ENCODE peak calls at places on chromosome 14, in seven cellular contexts. R is GM23338, J is HepG2, H is trophoblast cell, Y is PC-3, S is keratinocyte, A is mammary epithelial cell. N is an unnamed sample.

GRCh38 chr14:101820283-101820798 is 58.8 kb downstream of the PPP2R5C start:
- DNase-seq in R (no peak), J (no peak), H (no peak), Y (no peak), A (no peak), S (no peak), N (no peak)

GRCh38 chr14:23604675-23605170 is 26.1 kb upstream of the JPH4 start:
- DNase-seq in Y (no peak), J (no peak), S (no peak), R (no peak), A (no peak), H (peak), N (no peak)

GRCh38 chr14:21278632-21279031 is 1.3 kb upstream of the RPGRIP1 start:
- DNase-seq in J (no peak), H (no peak), R (no peak), S (no peak), A (no peak), Y (no peak), N (no peak)

GRCh38 chr14:104968153-104968527 is 10.0 kb downstream of the AHNAK2 start:
- DNase-seq in J (no peak), H (no peak), A (peak), Y (peak), S (no peak), R (peak), N (peak)

GRCh38 chr14:105945891-105946290 is 419.5 kb downstream of the TMEM121 start:
- DNase-seq in S (no peak), A (no peak), J (no peak), H (no peak), Y (peak), R (no peak), N (peak)

GRCh38 chr14:51539571-51540037 is 112.1 kb upstream of the FRMD6 start:
- DNase-seq in Y (peak), R (peak), A (peak), H (peak), J (no peak), S (peak), N (peak)

GRCh38 chr14:74913986-74914573 is 9.0 kb downstream of the RPS6KL1 start:
- DNase-seq in H (peak), S (no peak), J (peak), R (peak), Y (peak), A (peak), N (peak)

GRCh38 chr14:65077318-65077717 is 25.0 kb downstream of the MAX start:
- DNase-seq in Y (no peak), S (no peak), H (no peak), J (no peak), A (no peak), R (peak), N (no peak)

GRCh38 chr14:105358943-105359342 is 39.4 kb upstream of the TEX22 start:
- DNase-seq in Y (no peak), S (no peak), A (no peak), R (no peak), H (no peak), J (no peak), N (no peak)

GRCh38 chr14:102316048-102316745 is 3.3 kb upstream of the ZNF839 start:
- DNase-seq in J (peak), A (peak), H (no peak), Y (peak), R (no peak), S (no peak), N (no peak)

GRCh38 chr14:70018713-70019201 is 139.5 kb downstream of the SMOC1 start:
- DNase-seq in A (no peak), J (no peak), H (no peak), S (no peak), Y (no peak), R (no peak), N (peak)

GRCh38 chr14:69043598-69044267 is 64.6 kb upstream of the ACTN1 start:
- DNase-seq in H (no peak), A (no peak), S (no peak), J (no peak), R (no peak), Y (no peak), N (peak)

GRCh38 chr14:103520657-103521437 is 1.8 kb downstream of the CKB start:
- DNase-seq in H (peak), Y (peak), R (peak), A (peak), S (no peak), J (no peak), N (peak)

GRCh38 chr14:89365071-89365801 is 51.8 kb downstream of the FOXN3 start:
- DNase-seq in Y (no peak), S (no peak), J (no peak), H (peak), A (no peak), R (no peak), N (no peak)

GRCh38 chr14:92888896-92889295 is 34.1 kb upstream of the CHGA start:
- DNase-seq in Y (no peak), R (no peak), S (no peak), H (no peak), A (no peak), J (no peak), N (no peak)

GRCh38 chr14:79016828-79017505 is 846.8 kb downstream of the NRXN3 start:
- DNase-seq in H (no peak), R (no peak), S (peak), J (peak), Y (peak), A (peak), N (peak)

GRCh38 chr14:21192875-21193535 is 37.1 kb upstream of the OR5AU1 start:
- DNase-seq in A (no peak), S (no peak), J (no peak), H (peak), Y (no peak), R (no peak), N (no peak)

GRCh38 chr14:36019126-36019525 is 157.4 kb downstream of the PTCSC3 start:
- DNase-seq in S (no peak), J (no peak), R (no peak), Y (no peak), H (no peak), A (no peak), N (no peak)

GRCh38 chr14:42002139-42002538 is 395.5 kb downstream of the LRFN5 start:
- DNase-seq in R (no peak), H (no peak), Y (peak), A (no peak), J (no peak), S (no peak), N (no peak)

GRCh38 chr14:59224341-59224740 is 35.9 kb downstream of the DAAM1 start:
- DNase-seq in A (no peak), S (no peak), R (no peak), J (no peak), H (no peak), Y (no peak), N (no peak)

GRCh38 chr14:57641776-57642175 is 148.1 kb upstream of the CCDC198 start:
- DNase-seq in R (no peak), H (no peak), A (no peak), S (no peak), Y (no peak), J (no peak), N (no peak)

GRCh38 chr14:49702725-49703124 is 9.8 kb downstream of the KLHDC1 start:
- DNase-seq in S (no peak), R (no peak), A (no peak), Y (no peak), H (no peak), J (no peak), N (no peak)

GRCh38 chr14:76919811-76920571 is 93.8 kb downstream of the LRRC74A start:
- DNase-seq in A (peak), Y (peak), S (no peak), H (peak), J (peak), R (peak), N (peak)

GRCh38 chr14:44613061-44613712 is 106.1 kb upstream of the FSCB start:
- DNase-seq in A (no peak), H (no peak), J (no peak), S (no peak), Y (peak), R (no peak), N (no peak)

GRCh38 chr14:105931808-105932483 is 405.6 kb downstream of the TMEM121 start:
- DNase-seq in J (no peak), R (no peak), A (no peak), Y (peak), S (no peak), H (peak), N (peak)

GRCh38 chr14:101559250-101559623 is 2.1 kb upstream of the DIO3 start:
- DNase-seq in Y (no peak), J (no peak), H (no peak), S (no peak), A (no peak), R (no peak), N (peak)

GRCh38 chr14:75277000-75277795 is 1.4 kb upstream of the FOS start:
- DNase-seq in A (peak), R (peak), S (no peak), Y (peak), J (peak), H (peak), N (peak)

GRCh38 chr14:92552066-92552465 is 38.5 kb downstream of the RIN3 start:
- DNase-seq in S (no peak), H (no peak), A (no peak), Y (no peak), J (no peak), R (no peak), N (no peak)

GRCh38 chr14:104870368-104871144 is 5.5 kb downstream of the CEP170B start:
- DNase-seq in J (peak), H (no peak), A (no peak), Y (peak), S (no peak), R (peak), N (peak)

GRCh38 chr14:32366256-32366655 is 37.2 kb downstream of the AKAP6 start:
- DNase-seq in H (no peak), S (no peak), A (no peak), Y (peak), R (peak), J (no peak), N (peak)

GRCh38 chr14:53161758-53162512 is 8.8 kb upstream of the DDHD1 start:
- DNase-seq in A (no peak), H (no peak), J (no peak), S (no peak), R (no peak), Y (no peak), N (no peak)

GRCh38 chr14:53168786-53169185 is 15.7 kb upstream of the DDHD1 start:
- DNase-seq in Y (no peak), A (no peak), J (no peak), R (no peak), S (no peak), H (peak), N (no peak)

DNA sequence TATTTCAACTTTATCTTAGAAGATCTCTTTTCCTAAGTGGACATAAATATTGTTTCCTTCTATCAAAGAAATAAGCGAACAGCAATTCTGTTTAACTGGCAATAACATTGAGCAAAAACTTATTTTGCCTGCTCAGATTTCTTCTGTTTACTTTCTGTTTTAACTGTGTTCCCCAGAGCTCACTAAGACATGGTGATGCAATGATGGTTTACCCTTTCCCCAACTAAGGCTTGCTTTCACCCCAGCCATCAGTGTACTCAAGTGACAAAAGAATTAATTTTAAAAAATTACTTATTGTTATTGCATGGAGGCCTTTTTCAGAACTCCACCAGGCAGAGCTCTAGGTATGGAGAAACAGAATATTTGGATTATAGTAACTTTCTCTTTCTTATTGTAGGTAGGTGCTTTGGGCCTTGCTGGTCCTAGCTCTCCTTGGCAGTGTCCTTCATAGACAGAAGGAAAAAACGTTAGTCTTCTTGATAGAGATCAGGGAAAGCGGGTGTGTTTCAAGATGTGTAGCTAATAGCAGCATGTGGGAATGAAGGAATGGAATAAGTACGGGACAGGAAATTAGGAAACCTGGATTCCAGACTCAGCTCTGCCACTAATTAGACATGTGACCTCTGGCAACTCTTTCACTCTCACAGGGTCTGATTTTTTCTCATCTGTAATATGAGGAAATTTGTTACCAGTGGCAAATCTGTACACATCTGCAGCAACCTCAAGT is 14.6 kb upstream of the DDHD1 start:
- DNase-seq in H (peak), Y (no peak), S (no peak), R (no peak), J (no peak), A (no peak), N (no peak)
- H2AFZ ChIP-seq in H (no peak), Y (no peak), S (no peak), R (no peak), J (no peak), A (peak), N (peak)

GRCh38 chr14:90983560-90983959 is 76.9 kb downstream of the RPS6KA5 start:
- DNase-seq in H (no peak), A (no peak), R (no peak), J (no peak), Y (no peak), S (no peak), N (no peak)
- H3K27ac ChIP-seq in H (no peak), A (no peak), R (no peak), J (no peak), Y (no peak), S (no peak), N (no peak)

DNA sequence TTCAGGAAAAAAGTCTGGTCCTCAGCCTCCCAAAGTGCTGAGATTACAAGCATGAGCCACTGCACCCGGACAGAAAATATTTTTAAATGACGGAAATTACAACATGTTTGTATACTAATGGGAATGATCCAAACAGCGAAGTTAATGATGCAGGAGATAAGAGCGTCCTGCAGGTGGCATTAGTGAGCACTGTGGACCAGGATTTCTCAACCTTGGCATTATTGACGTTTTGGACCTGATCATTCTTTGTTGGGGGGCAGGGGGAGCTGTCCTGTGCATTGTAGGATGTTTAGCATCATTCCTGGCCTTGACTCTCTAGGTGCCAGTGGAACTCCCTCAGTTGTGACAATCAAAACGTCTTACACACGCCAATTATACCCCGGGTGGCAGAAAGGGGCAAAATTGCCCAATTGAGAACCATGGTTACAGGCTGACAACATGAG is 34.1 kb downstream of the SCFD1 start:
- DNase-seq in A (peak), Y (peak), J (peak), H (peak), R (peak), S (no peak), N (no peak)
- H2AFZ ChIP-seq in A (no peak), Y (no peak), J (no peak), H (no peak), R (no peak), S (no peak), N (no peak)

GRCh38 chr14:100426331-100426730 is 103.2 kb downstream of the SLC25A47 start:
- DNase-seq in H (no peak), J (no peak), Y (no peak), S (no peak), R (no peak), A (no peak), N (no peak)
- H3K27ac ChIP-seq in H (no peak), J (no peak), Y (no peak), S (no peak), R (no peak), A (no peak), N (no peak)

N was measured in osteoblast.